ENCODE peak calls at places on chromosome 14, in eight cellular contexts. G, T, V, A, R, Z, N and I are unnamed samples.

GRCh38 chr14:95274283-95274682 is 45.4 kb downstream of the CLMN start:
- DNase-seq in Z (no peak), V (no peak), N (no peak), R (no peak), G (no peak), T (no peak), A (no peak), I (no peak)

GRCh38 chr14:61321385-61322010 is at the start of gene PRKCH:
- DNase-seq in Z (peak; percentile 47), A (peak; percentile 77), V (peak; percentile 88), G (peak; percentile 54), T (peak; percentile 47), N (peak; percentile 83), R (peak; percentile 12), I (no peak)

GRCh38 chr14:99252940-99253868 is 18.8 kb downstream of the BCL11B start:
- DNase-seq in V (no peak), Z (no peak), R (no peak), T (no peak), G (no peak), A (no peak), N (no peak), I (no peak)

GRCh38 chr14:99574099-99574880 is 29.7 kb downstream of the CCDC85C start:
- DNase-seq in R (no peak), G (no peak), V (no peak), Z (peak; percentile 79), A (no peak), N (peak; percentile 75), T (no peak), I (peak; percentile 29)

GRCh38 chr14:29743566-29743965 is 184.1 kb downstream of the PRKD1 start:
- DNase-seq in N (no peak), R (no peak), V (no peak), Z (no peak), A (no peak), T (no peak), G (no peak), I (no peak)

GRCh38 chr14:71931492-71932228 is 569 bp upstream of the RGS6 start:
- DNase-seq in R (no peak), G (no peak), T (peak; percentile 63), Z (peak; percentile 1), N (no peak), V (no peak), A (no peak), I (no peak)

GRCh38 chr14:77026930-77027537 is 1.5 kb downstream of the IRF2BPL start:
- DNase-seq in R (peak; percentile 58), T (no peak), A (no peak), N (peak; percentile 63), V (peak; percentile 78), G (no peak), Z (peak; percentile 84), I (no peak)

GRCh38 chr14:99210333-99210732 is 61.7 kb downstream of the BCL11B start:
- DNase-seq in N (no peak), T (no peak), V (no peak), Z (no peak), G (no peak), A (no peak), R (no peak), I (no peak)

GRCh38 chr14:85601246-85601645 is 71.3 kb downstream of the FLRT2 start:
- DNase-seq in Z (no peak), A (no peak), G (no peak), T (no peak), V (no peak), N (no peak), R (peak; percentile 34), I (no peak)

GRCh38 chr14:51167587-51168219 is 72.3 kb upstream of the TMX1 start:
- DNase-seq in T (peak; percentile 50), Z (peak; percentile 95), V (no peak), G (no peak), N (no peak), R (peak; percentile 80), A (no peak), I (no peak)

GRCh38 chr14:32205984-32206383 is 2.9 kb upstream of the RNU6-8 start:
- DNase-seq in G (no peak), A (no peak), V (peak; percentile 77), N (no peak), T (no peak), Z (no peak), R (no peak), I (no peak)

GRCh38 chr14:70014696-70015095 is 135.5 kb downstream of the SMOC1 start:
- DNase-seq in A (no peak), R (no peak), N (no peak), V (no peak), G (no peak), Z (no peak), T (no peak), I (no peak)

GRCh38 chr14:70021548-70021947 is 142.3 kb downstream of the SMOC1 start:
- DNase-seq in V (no peak), N (no peak), Z (no peak), G (no peak), A (no peak), T (no peak), R (no peak), I (no peak)

GRCh38 chr14:70020350-70021170 is 141.3 kb downstream of the SMOC1 start:
- DNase-seq in V (no peak), A (no peak), T (no peak), R (peak; percentile 33), N (no peak), Z (peak; percentile 47), G (no peak), I (no peak)

GRCh38 chr14:70018246-70018645 is 139.0 kb downstream of the SMOC1 start:
- DNase-seq in V (no peak), T (no peak), R (no peak), G (no peak), A (no peak), N (no peak), Z (no peak), I (no peak)

GRCh38 chr14:70018713-70019201 is 139.5 kb downstream of the SMOC1 start:
- DNase-seq in N (no peak), A (no peak), Z (peak; percentile 90), T (no peak), V (peak; percentile 50), G (no peak), R (peak; percentile 28), I (no peak)
- H3K4me3 ChIP-seq in N (no peak overlapping the region), A (peak overlapping the region; percentile 10), Z (no peak overlapping the region), T (no peak overlapping the region), V (no peak overlapping the region), G (no peak overlapping the region), R (no peak overlapping the region), I (no peak overlapping the region)

GRCh38 chr14:23285530-23286019 is 357 bp downstream of the HOMEZ start:
- DNase-seq in A (no peak), R (no peak), G (no peak), T (no peak), Z (no peak), N (no peak), V (no peak), I (no peak)

GRCh38 chr14:23286904-23287479 is 1.1 kb upstream of the HOMEZ start:
- DNase-seq in V (no peak), A (no peak), Z (peak; percentile 24), R (peak; percentile 46), T (no peak), N (no peak), G (no peak), I (no peak)

GRCh38 chr14:23281247-23281646 is 4.7 kb downstream of the HOMEZ start:
- DNase-seq in R (no peak), T (no peak), G (no peak), Z (no peak), V (no peak), A (no peak), N (no peak), I (no peak)

GRCh38 chr14:23284654-23285529 is 1.0 kb downstream of the HOMEZ start:
- DNase-seq in Z (peak; percentile 53), A (no peak), V (peak; percentile 73), N (no peak), R (peak; percentile 25), G (no peak), T (no peak), I (no peak)

DNA sequence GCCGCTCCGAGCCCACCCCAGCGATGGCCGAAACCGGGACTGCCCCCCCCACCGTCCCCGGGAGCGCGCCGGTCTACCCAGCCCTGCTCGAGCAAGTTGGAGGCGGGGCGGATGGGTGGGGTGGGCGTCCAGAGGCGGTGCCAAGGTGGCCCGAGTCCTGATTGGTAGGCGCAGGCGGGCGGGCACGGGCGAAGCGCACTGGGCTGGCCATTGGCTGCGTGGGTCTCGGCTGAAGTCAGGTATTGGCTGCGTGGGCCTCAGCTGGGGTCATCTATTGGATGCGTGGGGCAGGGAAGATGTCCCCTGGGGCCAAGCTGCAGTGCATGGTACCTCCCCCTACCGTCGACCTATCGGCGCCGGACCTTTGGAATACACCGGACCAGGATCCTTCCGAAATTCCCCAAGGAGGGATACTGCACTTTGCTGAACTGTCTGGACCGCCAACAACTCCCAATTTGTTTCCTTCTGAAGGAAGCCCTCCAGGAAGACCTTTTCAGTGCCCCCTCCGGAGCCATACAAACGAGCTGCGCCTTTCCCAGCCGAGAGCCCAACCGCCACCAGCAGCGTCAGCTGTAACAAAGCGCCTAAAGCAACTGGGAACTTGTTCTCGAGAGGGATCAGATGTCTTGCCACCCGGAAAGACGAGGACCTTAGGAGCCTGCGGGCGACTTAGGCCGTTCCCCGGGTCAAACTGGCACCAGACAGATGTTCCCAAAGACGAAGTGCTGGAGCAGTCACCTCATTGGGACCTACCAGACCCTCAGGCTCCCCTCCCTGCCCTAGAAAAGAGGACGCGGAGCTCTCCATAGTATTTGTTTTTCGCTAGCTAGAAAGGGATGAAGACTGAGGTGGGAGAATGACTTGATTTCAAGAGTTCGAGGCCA is at the start of gene HOMEZ:
- DNase-seq in V (peak; percentile 99), G (peak; percentile 92), R (peak; percentile 98), Z (peak; percentile 99), T (peak; percentile 98), A (peak; percentile 100), N (peak; percentile 99), I (peak; percentile 76)
- TF ChIP-seq CTCF in V (peak; percentile 2), G (no peak), R (no peak), Z (no peak), T (no peak), A (no peak), N (no peak), I (peak; percentile 18)

GRCh38 chr14:49636866-49637265 is 1.8 kb upstream of the DNAAF2 start:
- DNase-seq in N (no peak), R (no peak), G (no peak), V (no peak), T (no peak), Z (no peak), A (no peak), I (no peak)

GRCh38 chr14:49640540-49641417 is 5.7 kb upstream of the DNAAF2 start:
- DNase-seq in T (no peak), R (no peak), N (no peak), V (no peak), G (no peak), A (no peak), Z (no peak), I (no peak)

GRCh38 chr14:49633650-49634546 is 1.1 kb downstream of the DNAAF2 start:
- DNase-seq in T (peak; percentile 79), G (peak; percentile 88), N (peak; percentile 94), Z (peak; percentile 98), R (peak; percentile 94), A (peak; percentile 93), V (peak; percentile 98), I (no peak)

GRCh38 chr14:49634547-49635334 is at the start of gene DNAAF2:
- DNase-seq in Z (peak; percentile 80), V (peak; percentile 69), N (peak; percentile 77), R (peak; percentile 73), A (peak; percentile 71), T (peak; percentile 67), G (no peak), I (no peak)

GRCh38 chr14:49637534-49638078 is 2.6 kb upstream of the DNAAF2 start:
- DNase-seq in Z (no peak), A (no peak), V (no peak), G (no peak), T (no peak), N (no peak), R (no peak), I (no peak)
- H3K4me3 ChIP-seq in Z (no peak overlapping the region), A (no peak overlapping the region), V (no peak overlapping the region), G (no peak overlapping the region), T (no peak overlapping the region), N (no peak overlapping the region), R (no peak overlapping the region), I (no peak overlapping the region)

GRCh38 chr14:64725879-64726584 is 21.8 kb downstream of the PLEKHG3 start:
- DNase-seq in A (no peak), G (no peak), T (no peak), Z (no peak), V (no peak), N (no peak), R (no peak), I (no peak)
- TF ChIP-seq CTCF in A (no peak), G (no peak), T (no peak), Z (peak; percentile 6), V (no peak), N (no peak), R (no peak), I (peak; percentile 18)